ENCODE peak calls at places on chromosomes 1 and 21, in ten cellular contexts. I, X, E, Y, G, H, R, M, F and Z are unnamed samples.

GRCh38 chr1:220487297-220487820 is 40.6 kb upstream of the MARK1 start:
- DNase-seq in I (no peak), X (peak; percentile 62), E (no peak), Y (peak; percentile 20), G (peak; percentile 58), H (peak; percentile 21), R (peak; percentile 68), M (peak; percentile 70), F (no peak), Z (no peak)

GRCh38 chr21:29208666-29209059 is 78.2 kb downstream of the MAP3K7CL start:
- DNase-seq in I (no peak), X (peak; percentile 96), E (no peak), Y (no peak), G (peak; percentile 78), H (no peak), R (no peak), M (no peak), F (no peak), Z (no peak)

GRCh38 chr1:63739452-63739851 is 34.4 kb upstream of the ROR1 start:
- DNase-seq in I (no peak), X (no peak), E (no peak), Y (no peak), G (no peak), H (no peak), R (no peak), M (no peak), F (no peak), Z (no peak)

GRCh38 chr1:93969371-93969770 is 60.1 kb upstream of the GCLM start:
- DNase-seq in I (no peak), X (no peak), E (no peak), Y (no peak), G (peak; percentile 61), H (no peak), R (no peak), M (no peak), F (no peak), Z (no peak)

GRCh38 chr1:44276006-44276405 is 62.7 kb downstream of the DMAP1 start:
- DNase-seq in I (no peak), X (peak; percentile 2), E (no peak), Y (no peak), G (no peak), H (no peak), R (no peak), M (no peak), F (no peak), Z (no peak)

GRCh38 chr1:213884942-213885341 is 102.8 kb upstream of the PROX1 start:
- DNase-seq in I (no peak), X (no peak), E (no peak), Y (no peak), G (no peak), H (no peak), R (no peak), M (no peak), F (no peak), Z (no peak)

GRCh38 chr1:110746644-110747259 is 72.0 kb upstream of the KCNA3 start:
- DNase-seq in I (peak; percentile 60), X (peak; percentile 32), E (no peak), Y (peak; percentile 68), G (peak; percentile 71), H (no peak), R (peak; percentile 25), M (peak; percentile 12), F (peak; percentile 59), Z (no peak)

GRCh38 chr1:9715536-9716226 is 64.2 kb downstream of the PIK3CD start:
- DNase-seq in I (peak; percentile 75), X (no peak), E (no peak), Y (no peak), G (no peak), H (no peak), R (no peak), M (no peak), F (no peak), Z (no peak)

GRCh38 chr1:72643142-72643541 is 360.8 kb upstream of the NEGR1 start:
- DNase-seq in I (no peak), X (no peak), E (no peak), Y (no peak), G (peak; percentile 75), H (no peak), R (no peak), M (no peak), F (no peak), Z (no peak)

GRCh38 chr21:33943293-33943692 is 27.7 kb upstream of the ATP5PO start:
- DNase-seq in I (no peak), X (no peak), E (no peak), Y (no peak), G (no peak), H (no peak), R (no peak), M (no peak), F (no peak), Z (no peak)

GRCh38 chr21:29105218-29105617 is 25.2 kb upstream of the MAP3K7CL start:
- DNase-seq in I (no peak), X (peak; percentile 81), E (no peak), Y (no peak), G (peak; percentile 80), H (no peak), R (no peak), M (no peak), F (no peak), Z (no peak)

GRCh38 chr1:41394405-41394804 is 33.2 kb downstream of the FOXO6 start:
- DNase-seq in I (no peak), X (no peak), E (no peak), Y (no peak), G (no peak), H (no peak), R (no peak), M (no peak), F (no peak), Z (no peak)

DNA sequence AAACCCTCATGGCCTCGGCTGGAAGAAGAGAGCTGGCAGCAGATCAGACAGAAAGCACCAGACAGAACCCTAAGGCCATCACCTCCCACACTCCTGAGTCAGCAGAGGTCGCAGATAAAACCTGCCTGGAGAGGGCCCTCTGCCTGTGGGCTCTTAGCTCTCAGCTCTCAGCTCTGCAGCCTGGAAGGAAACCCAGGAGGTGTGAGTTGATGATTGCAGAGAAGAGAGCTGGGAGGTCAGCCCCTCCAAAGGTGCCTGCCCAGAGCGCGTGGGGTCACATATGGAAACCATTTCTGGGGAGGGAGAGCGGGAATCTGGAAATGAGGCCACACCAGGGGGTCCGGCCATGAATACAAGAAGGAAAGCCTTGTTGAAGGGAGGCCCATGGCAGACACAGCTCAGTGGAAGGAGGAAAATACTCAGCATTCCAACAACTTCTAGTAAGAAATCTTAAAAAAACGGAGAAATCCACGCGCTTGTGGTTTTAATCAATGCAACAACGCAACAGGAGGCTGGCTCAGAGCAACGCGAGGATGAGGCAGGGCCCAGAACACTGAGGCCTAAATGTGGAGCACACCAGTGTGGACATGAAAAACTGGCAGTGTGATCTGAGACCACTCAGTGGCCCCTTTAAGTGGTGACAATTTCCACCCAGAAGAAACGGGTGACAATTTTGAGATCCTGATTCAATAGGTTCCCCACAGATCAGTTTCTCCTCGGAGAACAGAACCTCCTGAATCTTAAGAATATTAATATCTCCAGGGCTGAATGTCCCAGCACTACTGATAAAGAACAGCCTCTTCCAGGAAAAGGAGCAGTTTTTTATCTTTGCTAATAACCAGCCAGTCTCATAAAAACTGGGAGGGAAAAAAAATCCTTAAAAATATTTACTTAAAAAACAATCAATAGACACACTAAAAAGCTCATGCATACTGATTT is 45.7 kb downstream of the PSMG1 start:
- DNase-seq in I (no peak), X (peak; percentile 48), E (no peak), Y (peak; percentile 71), G (peak; percentile 35), H (no peak), R (no peak), M (no peak), F (no peak), Z (no peak)
- TF ChIP-seq CTCF in I (no peak), X (no peak), E (no peak), Y (peak; percentile 47), G (no peak), H (no peak), R (no peak), M (no peak), F (no peak), Z (no peak)

GRCh38 chr1:51569284-51570062 is 47.4 kb upstream of the OSBPL9 start:
- DNase-seq in I (peak; percentile 49), X (peak; percentile 90), E (peak; percentile 69), Y (peak; percentile 75), G (peak; percentile 98), H (peak; percentile 82), R (peak; percentile 87), M (peak; percentile 17), F (no peak), Z (peak; percentile 40)
- H3K27ac ChIP-seq in I (no peak overlapping the region), X (no peak overlapping the region), E (no peak overlapping the region), Y (peak overlapping the region; percentile 20), G (peak overlapping the region; percentile 97), H (peak overlapping the region; percentile 90), R (peak overlapping the region; percentile 97), M (peak overlapping the region; percentile 23), F (no peak overlapping the region), Z (peak overlapping the region; percentile 8)

GRCh38 chr1:45913183-45913924 is 109.9 kb downstream of the MAST2 start:
- DNase-seq in I (no peak), X (peak; percentile 98), E (no peak), Y (peak; percentile 46), G (no peak), H (no peak), R (no peak), M (peak; percentile 79), F (peak; percentile 85), Z (no peak)
- H3K4me3 ChIP-seq in I (no peak overlapping the region), X (no peak overlapping the region), E (no peak overlapping the region), Y (no peak overlapping the region), G (no peak overlapping the region), H (no peak overlapping the region), R (no peak overlapping the region), M (no peak overlapping the region), F (peak overlapping the region; percentile 29), Z (no peak overlapping the region)

GRCh38 chr21:17146426-17146825 is 366.4 kb upstream of the CXADR start:
- DNase-seq in I (no peak), X (no peak), E (no peak), Y (no peak), G (no peak), H (no peak), R (no peak), M (no peak), F (no peak), Z (no peak)
- TF ChIP-seq CTCF in I (no peak), X (no peak), E (no peak), Y (no peak), G (no peak), H (no peak), R (peak; percentile 15), M (peak; percentile 10), F (no peak), Z (no peak)

DNA sequence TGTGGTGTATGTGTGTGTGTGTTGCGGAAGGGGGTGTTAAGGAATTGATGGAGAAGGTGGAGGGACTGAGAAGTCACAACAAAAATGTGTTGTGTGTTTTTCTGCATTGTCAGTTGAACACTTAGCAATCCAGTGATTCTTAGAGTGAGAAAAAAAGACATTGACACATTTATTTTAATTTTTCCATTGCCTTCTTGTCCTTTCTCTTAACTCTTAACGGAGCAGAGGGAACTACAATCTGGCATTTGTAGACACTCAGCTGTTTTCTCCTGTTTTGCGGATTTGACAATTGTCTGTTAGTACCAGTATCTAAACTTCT is 725 bp downstream of the C1orf53 start:
- DNase-seq in I (no peak), X (no peak), E (no peak), Y (no peak), G (no peak), H (no peak), R (no peak), M (no peak), F (no peak), Z (no peak)
- H3K27ac ChIP-seq in I (no peak overlapping the region), X (no peak overlapping the region), E (no peak overlapping the region), Y (peak overlapping the region; percentile 51), G (no peak overlapping the region), H (no peak overlapping the region), R (peak overlapping the region; percentile 86), M (peak overlapping the region; percentile 91), F (peak overlapping the region; percentile 91), Z (peak overlapping the region; percentile 82)